ENCODE peak calls at places on chromosomes 13 and 19, in four cellular contexts. One of them, this sample, is unnamed.

GRCh38 chr13:107242138-107242537 is 674.2 kb upstream of the ARGLU1 start:
- DNase-seq in A549: no peak
- DNase-seq in K562: no peak
- DNase-seq in WTC11: no peak
- DNase-seq in this sample: no peak

GRCh38 chr13:83378901-83379300 is 503.4 kb downstream of the SLITRK1 start:
- DNase-seq in A549: no peak
- DNase-seq in K562: no peak
- DNase-seq in WTC11: no peak
- DNase-seq in this sample: no peak

GRCh38 chr19:58218899-58219298 is 9.8 kb upstream of the ZNF544 start:
- DNase-seq in A549: no peak
- DNase-seq in K562: peak; percentile 31
- DNase-seq in WTC11: peak; percentile 61
- DNase-seq in this sample: peak; percentile 8

GRCh38 chr19:38596057-38596981 is 21.4 kb downstream of the MAP4K1 start:
- DNase-seq in A549: peak; percentile 90
- DNase-seq in K562: peak; percentile 97
- DNase-seq in WTC11: peak; percentile 98
- DNase-seq in this sample: peak; percentile 20

GRCh38 chr19:1884719-1885334 is 469 bp downstream of the ABHD17A start:
- DNase-seq in A549: no peak
- DNase-seq in K562: no peak
- DNase-seq in WTC11: no peak
- DNase-seq in this sample: no peak

GRCh38 chr13:51838235-51838846 is 6.6 kb downstream of the TMEM272 start:
- DNase-seq in A549: no peak
- DNase-seq in K562: no peak
- DNase-seq in WTC11: no peak
- DNase-seq in this sample: no peak

GRCh38 chr19:30490760-30491159 is 118.6 kb downstream of the ZNF536 start:
- DNase-seq in A549: no peak
- DNase-seq in K562: no peak
- DNase-seq in WTC11: no peak
- DNase-seq in this sample: no peak

GRCh38 chr19:49848938-49849337 is 2.0 kb upstream of the PTOV1 start:
- DNase-seq in A549: no peak
- DNase-seq in K562: no peak
- DNase-seq in WTC11: no peak
- DNase-seq in this sample: no peak

GRCh38 chr13:54241719-54242118 is 1213.1 kb downstream of the OLFM4 start:
- DNase-seq in A549: no peak
- DNase-seq in K562: no peak
- DNase-seq in WTC11: no peak
- DNase-seq in this sample: no peak

GRCh38 chr19:35166100-35167063 is 11.8 kb downstream of the FXYD5 start:
- DNase-seq in A549: no peak
- DNase-seq in K562: peak; percentile 86
- DNase-seq in WTC11: no peak
- DNase-seq in this sample: no peak

GRCh38 chr13:113734099-113734825 is 24.8 kb upstream of the TMEM255B start:
- DNase-seq in A549: no peak
- DNase-seq in K562: no peak
- DNase-seq in WTC11: no peak
- DNase-seq in this sample: no peak

GRCh38 chr13:113860579-113861432 is 3.1 kb downstream of the GAS6 start:
- DNase-seq in A549: no peak
- DNase-seq in K562: peak; percentile 74
- DNase-seq in WTC11: peak; percentile 80
- DNase-seq in this sample: no peak

GRCh38 chr13:59494560-59494970 is 669.2 kb downstream of the DIAPH3 start:
- DNase-seq in A549: no peak
- DNase-seq in K562: peak; percentile 28
- DNase-seq in WTC11: no peak
- DNase-seq in this sample: no peak

GRCh38 chr19:40550951-40551350 is 25.7 kb upstream of the SHKBP1 start:
- DNase-seq in A549: no peak
- DNase-seq in K562: no peak
- DNase-seq in WTC11: no peak
- DNase-seq in this sample: no peak

GRCh38 chr19:5680083-5680436 is 256 bp downstream of the MICOS13 start:
- DNase-seq in A549: no peak
- DNase-seq in K562: no peak
- DNase-seq in WTC11: peak; percentile 44
- DNase-seq in this sample: no peak

GRCh38 chr19:28920269-28921066 is 292.5 kb downstream of the UQCRFS1 start:
- DNase-seq in A549: no peak
- DNase-seq in K562: no peak
- DNase-seq in WTC11: peak; percentile 16
- DNase-seq in this sample: no peak

GRCh38 chr19:30799854-30800755 is 427.9 kb downstream of the ZNF536 start:
- DNase-seq in A549: peak; percentile 83
- DNase-seq in K562: peak; percentile 75
- DNase-seq in WTC11: peak; percentile 87
- DNase-seq in this sample: peak; percentile 3

GRCh38 chr19:16660763-16661479 is at the start of gene TMEM38A:
- DNase-seq in A549: no peak
- DNase-seq in K562: peak; percentile 71
- DNase-seq in WTC11: peak; percentile 38
- DNase-seq in this sample: no peak

GRCh38 chr13:30464496-30465351 is 1.0 kb downstream of the HMGB1 start:
- DNase-seq in A549: peak; percentile 22
- DNase-seq in K562: peak; percentile 65
- DNase-seq in WTC11: peak; percentile 60
- DNase-seq in this sample: peak; percentile 65

GRCh38 chr19:5147971-5148793 is 179.3 kb downstream of the KDM4B start:
- DNase-seq in A549: no peak
- DNase-seq in K562: no peak
- DNase-seq in WTC11: peak; percentile 14
- DNase-seq in this sample: no peak

GRCh38 chr13:27619093-27619705 is 1.1 kb downstream of the LNX2 start:
- DNase-seq in A549: no peak
- DNase-seq in K562: no peak
- DNase-seq in WTC11: no peak
- DNase-seq in this sample: peak; percentile 34

DNA sequence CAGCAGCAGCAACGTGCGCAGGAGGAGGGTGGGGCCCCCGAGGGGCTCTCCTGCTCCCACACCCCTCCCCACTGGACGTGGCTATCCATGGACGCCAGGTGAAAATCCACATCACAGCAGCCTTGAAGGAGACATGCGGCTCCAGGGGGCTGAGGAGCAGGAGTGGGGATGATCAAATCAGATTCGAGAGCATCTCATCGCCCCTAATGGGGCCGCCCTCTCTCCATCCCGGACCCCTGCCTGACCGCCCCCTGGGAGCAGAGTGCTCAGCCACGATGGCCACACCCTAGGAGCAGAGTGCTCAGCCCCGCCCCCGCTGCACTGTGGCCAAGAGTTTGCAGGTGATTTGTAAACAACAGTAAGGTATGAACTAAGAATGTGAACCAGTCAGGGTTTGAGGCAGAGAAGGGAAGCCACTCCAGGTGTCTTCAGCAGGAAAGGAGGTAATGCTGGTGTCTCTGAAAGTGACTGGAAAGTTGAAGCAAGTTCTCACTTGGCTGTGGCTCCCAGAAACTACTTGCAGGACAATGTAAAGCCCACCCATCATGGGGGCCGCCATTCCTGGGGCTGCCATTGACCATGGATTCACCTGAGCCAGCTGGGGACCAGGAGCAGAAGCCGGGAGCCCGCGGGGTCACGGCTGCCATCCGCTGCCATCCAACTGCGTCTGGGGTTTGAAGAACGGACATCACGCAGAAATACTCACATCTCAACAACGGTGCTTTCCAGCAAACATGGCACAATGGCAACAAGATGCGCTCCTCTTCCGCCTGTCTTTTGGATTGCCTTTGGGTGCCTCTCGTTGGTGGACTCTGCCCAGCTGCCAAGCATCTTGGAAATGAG is 71.8 kb downstream of the SPACA7 start:
- DNase-seq in A549: no peak
- DNase-seq in K562: no peak
- DNase-seq in WTC11: no peak
- DNase-seq in this sample: no peak
- TF ChIP-seq NR3C1 in A549: no peak
- TF ChIP-seq NR3C1 in K562: no peak
- TF ChIP-seq NR3C1 in WTC11: no peak
- TF ChIP-seq NR3C1 in this sample: no peak

GRCh38 chr19:55119053-55119452 is 1.6 kb upstream of the PPP1R12C start:
- DNase-seq in A549: no peak
- DNase-seq in K562: no peak
- DNase-seq in WTC11: no peak
- DNase-seq in this sample: no peak
- TF ChIP-seq NR3C1 in A549: no peak
- TF ChIP-seq NR3C1 in K562: no peak
- TF ChIP-seq NR3C1 in WTC11: no peak
- TF ChIP-seq NR3C1 in this sample: no peak

DNA sequence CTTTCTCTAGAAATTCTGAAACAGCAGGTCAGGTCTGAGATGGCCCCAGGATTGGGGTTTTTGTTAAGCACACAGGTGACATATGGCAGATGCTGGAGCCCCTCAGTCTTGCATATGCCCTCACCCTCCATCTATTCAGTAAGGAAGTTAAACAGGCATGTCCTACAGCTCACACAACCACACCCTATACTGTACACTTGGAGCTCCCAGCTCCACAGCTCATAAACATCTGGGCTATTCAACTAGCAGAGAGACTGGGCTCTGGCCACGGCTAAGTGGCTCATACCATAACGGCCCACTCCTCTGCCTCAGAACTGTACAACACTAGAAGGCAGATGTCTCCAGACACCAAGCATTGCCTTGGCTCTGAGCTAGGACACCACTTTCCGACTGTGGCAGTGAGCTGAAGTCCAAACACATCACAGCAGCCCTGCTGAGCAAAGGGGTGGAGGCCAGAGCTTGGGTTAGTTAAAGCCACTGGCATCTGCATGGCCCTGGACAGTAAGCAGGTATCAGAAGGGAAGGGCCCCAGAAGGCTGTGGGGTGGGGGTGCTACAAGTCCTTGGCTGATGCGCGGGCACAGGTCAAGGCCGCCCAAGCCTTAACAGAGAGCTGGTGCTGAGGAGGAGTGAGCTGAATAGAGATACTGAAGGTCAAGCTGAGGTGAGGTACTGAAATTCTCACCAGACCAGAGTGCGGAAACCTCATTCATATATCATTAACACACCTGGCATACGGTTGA is 79.1 kb downstream of the ABCC4 start:
- DNase-seq in A549: no peak
- DNase-seq in K562: no peak
- DNase-seq in WTC11: no peak
- DNase-seq in this sample: no peak
- TF ChIP-seq NR3C1 in A549: no peak
- TF ChIP-seq NR3C1 in K562: no peak
- TF ChIP-seq NR3C1 in WTC11: no peak
- TF ChIP-seq NR3C1 in this sample: no peak

DNA sequence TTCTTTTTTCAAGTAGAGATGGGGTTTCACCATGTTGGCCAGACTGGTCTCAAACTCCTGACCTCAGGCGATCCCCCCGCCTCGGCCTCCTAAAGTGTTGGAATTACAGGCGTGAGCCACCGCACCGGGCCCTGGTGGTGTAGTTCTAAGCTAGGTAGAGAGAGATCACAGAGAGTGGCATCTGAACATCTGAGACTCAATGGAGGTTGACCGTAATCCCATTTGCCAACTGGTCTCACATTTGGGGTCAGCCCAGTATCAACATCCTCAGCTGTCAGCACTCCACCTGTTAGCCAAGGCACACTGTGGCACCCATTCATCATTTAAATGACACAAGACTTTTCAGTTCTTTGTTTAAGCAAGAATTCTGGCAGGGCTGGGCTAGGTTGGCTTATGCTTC is 8.1 kb downstream of the SELENOW start:
- DNase-seq in A549: no peak
- DNase-seq in K562: no peak
- DNase-seq in WTC11: no peak
- DNase-seq in this sample: no peak
- TF ChIP-seq NR3C1 in A549: no peak
- TF ChIP-seq NR3C1 in K562: no peak
- TF ChIP-seq NR3C1 in WTC11: no peak
- TF ChIP-seq NR3C1 in this sample: no peak

DNA sequence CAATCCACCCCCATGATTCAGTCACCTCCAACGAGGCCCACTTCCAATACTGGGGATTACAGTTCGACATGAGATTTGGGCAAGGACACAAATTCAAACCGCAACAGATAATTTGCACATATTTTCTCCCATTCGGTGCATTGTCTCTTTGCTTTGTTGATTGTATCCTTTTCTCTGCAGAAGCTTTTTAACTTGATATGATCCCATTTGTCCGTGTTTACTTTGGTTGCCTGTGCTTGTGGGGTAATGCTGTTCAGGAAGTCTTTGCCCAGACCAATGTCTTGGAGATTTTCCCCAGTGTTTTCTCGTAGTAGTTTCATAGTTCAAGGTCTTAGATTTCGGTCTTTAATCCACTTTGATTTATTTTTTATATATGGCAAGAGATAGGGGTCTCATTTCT is 330.8 kb upstream of the SPRY2 start:
- DNase-seq in A549: no peak
- DNase-seq in K562: no peak
- DNase-seq in WTC11: no peak
- DNase-seq in this sample: no peak
- TF ChIP-seq NR3C1 in A549: no peak
- TF ChIP-seq NR3C1 in K562: no peak
- TF ChIP-seq NR3C1 in WTC11: no peak
- TF ChIP-seq NR3C1 in this sample: no peak

DNA sequence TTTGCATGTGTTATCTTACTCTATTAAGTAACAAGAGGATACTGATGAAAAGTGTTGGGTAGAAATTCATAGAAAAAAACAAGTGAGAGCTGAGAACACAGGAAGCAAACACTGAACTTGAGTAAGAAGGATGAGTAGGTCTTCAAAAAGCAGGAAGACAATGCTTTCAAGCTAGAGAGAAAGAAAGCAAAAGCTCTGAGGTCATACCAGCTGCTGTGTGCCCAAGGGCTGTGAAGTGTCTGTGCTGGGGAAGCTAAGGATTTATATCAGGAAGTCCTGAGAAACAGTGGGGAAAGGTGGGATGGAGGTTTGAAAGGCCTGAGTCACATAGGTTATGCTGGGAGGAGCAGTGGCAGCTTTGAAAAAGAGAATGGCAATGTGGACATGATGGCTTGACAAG is 145.5 kb upstream of the MAB21L1 start:
- DNase-seq in A549: no peak
- DNase-seq in K562: no peak
- DNase-seq in WTC11: no peak
- DNase-seq in this sample: no peak
- TF ChIP-seq NR3C1 in A549: no peak
- TF ChIP-seq NR3C1 in K562: no peak
- TF ChIP-seq NR3C1 in WTC11: no peak
- TF ChIP-seq NR3C1 in this sample: no peak

This sample was measured in HepG2.